ENCODE peak calls at places on chromosomes 4 and X, in ten cellular contexts. I is GM18507, R is GM10248, Y is M059J, A is ecto neural progenitor cell, S is hippocampal formation, T is RKO, D is GM23338, F is fibroblast of mammary gland, N is PC-9. B is an unnamed sample.

GRCh38 chrX:48648299-48648698 is 35.3 kb upstream of the WAS start:
- DNase-seq in F (peak; percentile 63), T (peak; percentile 68), I (no peak), S (peak; percentile 17), A (no peak), D (peak; percentile 77), N (no peak), Y (peak; percentile 63), R (peak; percentile 27), B (peak; percentile 21)

GRCh38 chr4:11105715-11106114 is 323.0 kb downstream of the HS3ST1 start:
- DNase-seq in I (no peak), D (no peak), R (no peak), S (no peak), Y (peak; percentile 0), T (no peak), A (no peak), F (no peak), N (no peak), B (no peak)

GRCh38 chr4:3305610-3306371 is 13.0 kb downstream of the RGS12 start:
- DNase-seq in N (no peak), R (no peak), F (no peak), I (no peak), S (no peak), T (no peak), A (peak; percentile 51), Y (peak; percentile 71), D (no peak), B (no peak)

GRCh38 chrX:110402091-110402854 is 43.6 kb downstream of the RTL9 start:
- DNase-seq in A (no peak), Y (peak; percentile 85), N (peak; percentile 86), R (no peak), I (no peak), D (peak; percentile 33), T (no peak), S (no peak), F (peak; percentile 80), B (peak; percentile 77)

GRCh38 chr4:74932010-74932409 is 906 bp upstream of the PARM1 start:
- DNase-seq in N (no peak), F (no peak), R (no peak), S (no peak), D (no peak), T (no peak), I (no peak), A (no peak), Y (no peak), B (no peak)

GRCh38 chrX:3962511-3963350 is 249.3 kb upstream of the PRKX start:
- DNase-seq in I (no peak), D (peak; percentile 62), R (peak; percentile 9), F (peak; percentile 22), A (no peak), Y (peak; percentile 16), N (peak; percentile 36), S (no peak), T (peak; percentile 22), B (no peak)

GRCh38 chr4:62495039-62495438 is 1294.9 kb downstream of the ADGRL3 start:
- DNase-seq in D (no peak), N (no peak), T (peak; percentile 3), A (no peak), Y (no peak), F (no peak), I (no peak), S (no peak), R (no peak), B (no peak)

GRCh38 chrX:122046815-122047214 is 999.4 kb downstream of the GLUD2 start:
- DNase-seq in R (no peak), I (no peak), N (no peak), A (no peak), S (no peak), Y (no peak), F (peak; percentile 31), T (no peak), D (no peak), B (no peak)

GRCh38 chr4:73704314-73705055 is 35.9 kb upstream of the CXCL8 start:
- DNase-seq in R (no peak), N (peak; percentile 87), Y (peak; percentile 96), T (peak; percentile 97), F (peak; percentile 100), D (peak; percentile 17), S (no peak), A (no peak), I (no peak), B (peak; percentile 80)

B was measured in MG63.